ENCODE peak calls at places on chromosome 11, in ten cellular contexts. S, R, P, B, K, Y, I, A, Q and O are unnamed samples.

GRCh38 chr11:47244664-47245350 is 3.8 kb downstream of the ACP2 start:
- DNase-seq in S (no peak), P (no peak), Y (no peak), Q (no peak), A (no peak), R (no peak), K (no peak), B (no peak), I (no peak), O (no peak)

GRCh38 chr11:503179-503981 is 3.7 kb downstream of the RNH1 start:
- DNase-seq in S (no peak), K (no peak), A (no peak), Y (peak), B (peak), I (no peak), R (peak), Q (no peak), P (no peak), O (no peak)

GRCh38 chr11:110027627-110028371 is 65.4 kb upstream of the ZC3H12C start:
- DNase-seq in A (no peak), B (no peak), Y (no peak), K (no peak), R (no peak), P (no peak), S (no peak), Q (no peak), I (no peak), O (no peak)

GRCh38 chr11:74403607-74404006 is 5.4 kb upstream of the PGM2L1 start:
- DNase-seq in K (no peak), Y (no peak), Q (no peak), B (no peak), A (no peak), S (no peak), I (no peak), R (no peak), P (no peak), O (no peak)

GRCh38 chr11:121936375-121936774 is 179.6 kb downstream of the BLID start:
- DNase-seq in A (no peak), S (no peak), B (peak), Y (no peak), R (no peak), P (no peak), Q (no peak), I (no peak), K (no peak), O (no peak)

GRCh38 chr11:60870733-60871377 is 3.5 kb downstream of the ZP1 start:
- DNase-seq in B (no peak), A (no peak), S (no peak), Q (no peak), Y (no peak), P (no peak), K (no peak), R (no peak), I (no peak), O (no peak)

GRCh38 chr11:68828155-68828931 is 13.4 kb downstream of the CPT1A start:
- DNase-seq in S (no peak), K (no peak), I (no peak), Q (no peak), B (no peak), A (no peak), Y (no peak), R (no peak), P (no peak), O (no peak)

GRCh38 chr11:69510471-69511357 is 29.3 kb downstream of the LINC01488 start:
- DNase-seq in I (no peak), K (no peak), P (no peak), B (peak), A (no peak), Q (peak), Y (no peak), S (no peak), R (peak), O (no peak)

GRCh38 chr11:10886652-10887250 is 28.9 kb upstream of the ZBED5 start:
- DNase-seq in R (no peak), Y (no peak), A (no peak), S (no peak), I (no peak), K (no peak), Q (no peak), B (no peak), P (no peak), O (no peak)

GRCh38 chr11:82899191-82899820 is 924 bp downstream of the PRCP start:
- DNase-seq in S (no peak), Y (no peak), B (no peak), Q (no peak), R (no peak), A (no peak), I (no peak), K (no peak), P (no peak), O (no peak)

GRCh38 chr11:46326813-46327416 is 20.3 kb upstream of the DGKZ start:
- DNase-seq in I (no peak), A (no peak), K (no peak), Y (no peak), S (no peak), Q (no peak), P (no peak), B (no peak), R (no peak), O (no peak)

GRCh38 chr11:68128682-68129327 is 7.6 kb upstream of the CHKA start:
- DNase-seq in I (no peak), A (no peak), Y (no peak), Q (peak), B (peak), P (no peak), K (no peak), R (no peak), S (no peak), O (no peak)

GRCh38 chr11:124751391-124751740 is 689 bp downstream of the VSIG2 start:
- DNase-seq in K (no peak), P (no peak), Q (no peak), I (no peak), S (no peak), Y (no peak), R (no peak), B (no peak), A (no peak), O (no peak)

GRCh38 chr11:117704416-117705150 is 92.4 kb downstream of the DSCAML1 start:
- DNase-seq in P (no peak), Q (no peak), S (no peak), I (no peak), A (no peak), K (no peak), B (no peak), R (no peak), Y (no peak), O (no peak)

GRCh38 chr11:1830500-1831223 is 4.1 kb upstream of the SYT8 start:
- DNase-seq in R (peak), I (no peak), Q (no peak), B (no peak), A (no peak), K (no peak), S (no peak), P (no peak), Y (no peak), O (no peak)

GRCh38 chr11:76623884-76624419 is 46.6 kb downstream of the LRRC32 start:
- DNase-seq in I (no peak), B (no peak), A (no peak), P (no peak), Q (no peak), S (no peak), Y (no peak), K (no peak), R (no peak), O (no peak)

GRCh38 chr11:128453444-128454336 is 133.7 kb downstream of the ETS1 start:
- DNase-seq in S (peak), Y (peak), A (no peak), Q (peak), K (no peak), R (peak), P (peak), I (no peak), B (peak), O (no peak)

GRCh38 chr11:26134481-26135355 is 197.2 kb upstream of the ANO3 start:
- DNase-seq in I (no peak), Y (no peak), K (no peak), Q (no peak), B (peak), R (peak), S (no peak), A (no peak), P (peak), O (no peak)

GRCh38 chr11:111429066-111429506 is 50.0 kb upstream of the POU2AF1 start:
- DNase-seq in I (peak), S (no peak), B (peak), R (no peak), A (peak), Y (no peak), P (peak), Q (no peak), K (no peak), O (no peak)

GRCh38 chr11:117443269-117444186 is 115.9 kb downstream of the CEP164 start:
- DNase-seq in Y (peak), B (peak), I (no peak), Q (peak), P (no peak), S (peak), K (no peak), R (peak), A (no peak), O (no peak)

GRCh38 chr11:6925007-6925577 is 1.1 kb upstream of the ZNF215 start:
- DNase-seq in A (no peak), B (no peak), K (no peak), Q (no peak), Y (no peak), P (no peak), S (no peak), R (no peak), I (no peak), O (no peak)

GRCh38 chr11:120182357-120182756 is 28.5 kb upstream of the OAF start:
- DNase-seq in K (no peak), I (no peak), A (no peak), Q (no peak), Y (no peak), R (no peak), B (no peak), P (no peak), S (no peak), O (no peak)

GRCh38 chr11:2526808-2527381 is 82.1 kb downstream of the KCNQ1 start:
- DNase-seq in P (no peak), Y (peak), R (no peak), Q (no peak), A (no peak), I (no peak), S (peak), B (no peak), K (no peak), O (no peak)

GRCh38 chr11:6607190-6607635 is 3.6 kb downstream of the ILK start:
- DNase-seq in A (peak), Y (no peak), I (no peak), K (no peak), P (no peak), R (no peak), Q (no peak), B (no peak), S (no peak), O (no peak)

GRCh38 chr11:121451178-121451981 is 734 bp upstream of the SORL1 start:
- DNase-seq in Q (no peak), Y (no peak), A (no peak), S (no peak), P (no peak), B (no peak), I (no peak), K (no peak), R (no peak), O (no peak)

GRCh38 chr11:75632450-75632849 is 36.4 kb downstream of the MAP6 start:
- DNase-seq in A (no peak), Y (no peak), K (no peak), I (no peak), P (no peak), B (no peak), R (no peak), Q (no peak), S (no peak), O (no peak)

GRCh38 chr11:29914203-29914930 is 102.5 kb downstream of the KCNA4 start:
- DNase-seq in Q (peak), B (peak), Y (no peak), I (no peak), K (no peak), P (peak), A (no peak), S (no peak), R (peak), O (no peak)

GRCh38 chr11:27718346-27718852 is 18.1 kb upstream of the BDNF start:
- DNase-seq in A (no peak), I (no peak), P (peak), K (no peak), S (peak), Q (no peak), B (peak), R (peak), Y (no peak), O (no peak)

GRCh38 chr11:134412508-134413333 is 679 bp upstream of the B3GAT1 start:
- DNase-seq in Y (peak), K (no peak), S (peak), A (peak), R (no peak), I (peak), B (no peak), Q (no peak), P (peak), O (no peak)

GRCh38 chr11:4203603-4204360 is 109.2 kb downstream of the RRM1 start:
- DNase-seq in Y (no peak), R (no peak), S (no peak), Q (no peak), K (no peak), P (no peak), I (no peak), A (no peak), B (no peak), O (no peak)

GRCh38 chr11:123298488-123299447 is 103.7 kb upstream of the CLMP start:
- DNase-seq in A (no peak), I (no peak), K (no peak), B (no peak), Y (no peak), P (no peak), Q (no peak), S (no peak), R (no peak), O (no peak)

GRCh38 chr11:63871962-63872832 is 33.3 kb downstream of the MARK2 start:
- DNase-seq in K (peak), P (peak), B (peak), R (peak), Y (peak), S (peak), A (peak), Q (peak), I (peak), O (no peak)

GRCh38 chr11:8013833-8014232 is 26.7 kb downstream of the EIF3F start:
- DNase-seq in S (no peak), K (no peak), P (no peak), B (no peak), Y (no peak), R (no peak), Q (no peak), A (no peak), I (no peak), O (no peak)

GRCh38 chr11:5081405-5081804 is 12.0 kb downstream of the OR52E1 start:
- DNase-seq in A (no peak), I (no peak), R (no peak), S (no peak), Y (no peak), K (no peak), B (no peak), Q (no peak), P (no peak), O (no peak)

GRCh38 chr11:61682093-61682732 is 2.0 kb downstream of the DAGLA start:
- DNase-seq in R (no peak), I (no peak), P (no peak), K (no peak), S (peak), A (no peak), B (no peak), Y (no peak), Q (no peak), O (no peak)

GRCh38 chr11:8729837-8730696 is 47.5 kb downstream of the RPL27A start:
- DNase-seq in R (no peak), Q (no peak), P (no peak), K (no peak), B (no peak), Y (no peak), A (no peak), S (no peak), I (no peak), O (no peak)

GRCh38 chr11:2259466-2259830 is 10.9 kb downstream of the ASCL2 start:
- DNase-seq in K (no peak), Q (no peak), S (no peak), B (no peak), P (no peak), I (no peak), Y (no peak), A (no peak), R (no peak), O (no peak)